ENCODE peak calls at places on chromosomes 11 and 22, in eight cellular contexts. Y is thyroid gland, Q is IMR-90, S is tibial nerve, L is A549, W is upper lobe of left lung, H is transverse colon, U is ovary. N is an unnamed sample.

GRCh38 chr11:112965601-112966125 is 4.4 kb downstream of the NCAM1 start:
- DNase-seq in W (no peak), H (no peak), U (no peak), Q (no peak), Y (no peak), L (no peak), S (no peak), N (no peak)

GRCh38 chr11:67656278-67656922 is 5.9 kb upstream of the ACY3 start:
- DNase-seq in U (no peak), L (peak), Q (peak), H (no peak), Y (no peak), W (no peak), S (no peak), N (no peak)

GRCh38 chr11:18669629-18670162 is 28.9 kb upstream of the TMEM86A start:
- DNase-seq in Y (no peak), U (no peak), H (no peak), S (no peak), Q (no peak), W (no peak), L (no peak), N (no peak)

GRCh38 chr11:75014129-75014528 is 25.4 kb downstream of the NEU3 start:
- DNase-seq in S (no peak), U (no peak), Y (no peak), W (no peak), H (no peak), L (peak), Q (peak), N (peak)

GRCh38 chr11:130180491-130180890 is 20.9 kb downstream of the ST14 start:
- DNase-seq in W (no peak), U (no peak), H (no peak), L (no peak), Y (peak), S (no peak), Q (peak), N (no peak)

GRCh38 chr22:30423296-30423958 is 2.1 kb upstream of the MTFP1 start:
- DNase-seq in S (no peak), L (peak), Q (no peak), U (no peak), Y (no peak), W (peak), H (peak), N (no peak)

GRCh38 chr11:106278391-106278790 is 200.9 kb downstream of the AASDHPPT start:
- DNase-seq in Y (no peak), L (no peak), S (no peak), H (no peak), Q (no peak), U (no peak), W (no peak), N (no peak)

GRCh38 chr11:128900468-128900867 is 9.3 kb downstream of the KCNJ5 start:
- DNase-seq in H (no peak), Y (no peak), U (no peak), Q (no peak), L (no peak), S (no peak), W (no peak), N (no peak)

GRCh38 chr11:4539603-4540219 is 5.3 kb upstream of the OR52M1 start:
- DNase-seq in L (peak), S (peak), Q (peak), U (peak), H (peak), W (no peak), Y (peak), N (no peak)

GRCh38 chr11:76664578-76665061 is 5.9 kb downstream of the LRRC32 start:
- DNase-seq in S (no peak), Q (no peak), U (no peak), Y (no peak), H (peak), L (no peak), W (no peak), N (no peak)

GRCh38 chr11:128497057-128497957 is 90.1 kb downstream of the ETS1 start:
- DNase-seq in S (no peak), H (no peak), L (peak), Q (peak), U (peak), W (no peak), Y (peak), N (peak)

GRCh38 chr22:19115628-19116027 is 6.6 kb downstream of the DGCR2 start:
- DNase-seq in S (no peak), H (no peak), W (no peak), L (no peak), Y (no peak), U (no peak), Q (no peak), N (no peak)

GRCh38 chr11:116695657-116696254 is 77.0 kb downstream of the BUD13 start:
- DNase-seq in H (no peak), U (no peak), Y (no peak), S (no peak), Q (no peak), W (no peak), L (no peak), N (no peak)

GRCh38 chr22:49197986-49198704 is 629.5 kb downstream of the BRD1 start:
- DNase-seq in L (no peak), S (no peak), Y (no peak), W (no peak), Q (no peak), U (no peak), H (no peak), N (no peak)

GRCh38 chr11:1890856-1891830 is 552 bp downstream of the PRR33 start:
- DNase-seq in H (no peak), U (no peak), Y (no peak), L (no peak), Q (no peak), W (peak), S (no peak), N (peak)

GRCh38 chr22:39819429-39819828 is 74.1 kb downstream of the ENTHD1 start:
- DNase-seq in Y (no peak), Q (no peak), S (no peak), L (no peak), W (no peak), H (no peak), U (no peak), N (no peak)

GRCh38 chr11:81869337-81870065 is 864.2 kb downstream of the FAM181B start:
- DNase-seq in U (no peak), W (no peak), Q (no peak), H (peak), S (no peak), L (no peak), Y (peak), N (no peak)

GRCh38 chr11:103031834-103032233 is 60.1 kb downstream of the DCUN1D5 start:
- DNase-seq in Y (no peak), L (no peak), U (no peak), H (no peak), Q (peak), W (no peak), S (no peak), N (no peak)

GRCh38 chr11:17760102-17761029 is 25.8 kb downstream of the KCNC1 start:
- DNase-seq in S (no peak), U (no peak), H (peak), Y (peak), L (peak), W (no peak), Q (peak), N (no peak)

GRCh38 chr11:61334434-61335354 is 1.7 kb downstream of the TKFC start:
- DNase-seq in S (no peak), Y (no peak), H (no peak), Q (peak), L (no peak), U (peak), W (no peak), N (no peak)
- TF ChIP-seq POLR2A in S (no peak), Y (no peak), H (no peak), Q (no peak), L (no peak), U (no peak), W (no peak), N (no peak)

GRCh38 chr22:46737105-46737975 is 712 bp downstream of the CERK start:
- DNase-seq in Y (peak), U (peak), W (no peak), H (peak), S (no peak), L (no peak), Q (peak), N (no peak)

GRCh38 chr22:46740910-46741785 is 3.1 kb upstream of the CERK start:
- DNase-seq in H (no peak), U (no peak), W (peak), Y (no peak), S (no peak), L (no peak), Q (no peak), N (peak)

GRCh38 chr22:46737976-46738641 is at the start of gene CERK:
- DNase-seq in H (peak), L (peak), Q (peak), W (peak), U (peak), S (peak), Y (peak), N (peak)

GRCh38 chr22:46738642-46738960 is 549 bp upstream of the CERK start:
- DNase-seq in W (no peak), Q (no peak), L (no peak), H (no peak), Y (no peak), S (no peak), U (no peak), N (no peak)

GRCh38 chr22:46738961-46739870 is 1.2 kb upstream of the CERK start:
- DNase-seq in Y (peak), L (peak), Q (peak), H (peak), U (peak), S (no peak), W (peak), N (peak)
- TF ChIP-seq POLR2A in Y (no peak), L (no peak), Q (no peak), H (peak), U (no peak), S (no peak), W (no peak), N (peak)

DNA sequence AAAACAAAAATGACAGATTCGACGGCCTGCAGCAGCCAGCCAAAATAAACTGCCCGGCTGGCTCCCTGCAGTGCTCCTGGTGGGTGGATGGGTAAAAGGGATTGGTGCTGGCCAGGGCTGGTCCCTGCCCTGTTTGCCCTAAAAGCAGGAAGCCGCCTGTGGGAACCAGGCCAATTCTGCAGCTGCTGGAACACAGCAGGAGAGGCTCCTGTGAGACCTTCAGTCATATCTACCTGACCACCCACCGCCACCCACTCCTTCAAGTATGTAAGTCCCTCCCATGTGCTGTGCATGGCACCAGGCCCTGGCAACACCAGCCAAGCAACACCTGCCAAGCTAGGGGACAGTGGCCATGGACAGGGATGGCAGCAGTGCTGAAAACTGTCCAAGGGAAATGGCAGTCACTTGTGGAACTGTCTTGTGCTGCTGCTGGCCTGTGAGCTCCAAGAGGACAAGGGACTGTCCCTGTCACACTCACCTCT is 48.7 kb upstream of the ARFGAP3 start:
- DNase-seq in U (peak), L (no peak), Q (no peak), S (no peak), Y (peak), W (no peak), H (peak), N (peak)
- TF ChIP-seq POLR2A in U (no peak), L (no peak), Q (no peak), S (no peak), Y (no peak), W (no peak), H (no peak), N (no peak)

GRCh38 chr11:531826-532511 is 3.4 kb downstream of the HRAS start:
- DNase-seq in W (no peak), S (no peak), Y (no peak), H (no peak), L (no peak), U (no peak), Q (no peak), N (no peak)

GRCh38 chr11:528815-529728 is 6.3 kb downstream of the HRAS start:
- DNase-seq in Q (no peak), L (no peak), U (no peak), Y (no peak), S (no peak), W (no peak), H (no peak), N (peak)

GRCh38 chr11:530960-531825 is 4.2 kb downstream of the HRAS start:
- DNase-seq in Q (no peak), W (peak), L (no peak), Y (no peak), S (no peak), H (no peak), U (no peak), N (no peak)

GRCh38 chr11:528166-528814 is 7.1 kb downstream of the HRAS start:
- DNase-seq in S (no peak), Y (no peak), W (peak), U (no peak), L (no peak), Q (no peak), H (no peak), N (no peak)

GRCh38 chr11:529740-530411 is 5.5 kb downstream of the HRAS start:
- DNase-seq in H (no peak), L (no peak), W (peak), Y (no peak), S (no peak), Q (no peak), U (no peak), N (no peak)
- TF ChIP-seq POLR2A in H (no peak), L (no peak), W (no peak), Y (no peak), S (no peak), Q (no peak), U (no peak), N (no peak)

GRCh38 chr11:46942172-46942571 is 5.6 kb downstream of the CSTPP1 start:
- DNase-seq in Y (no peak), W (no peak), Q (no peak), U (no peak), H (peak), L (no peak), S (no peak), N (no peak)

DNA sequence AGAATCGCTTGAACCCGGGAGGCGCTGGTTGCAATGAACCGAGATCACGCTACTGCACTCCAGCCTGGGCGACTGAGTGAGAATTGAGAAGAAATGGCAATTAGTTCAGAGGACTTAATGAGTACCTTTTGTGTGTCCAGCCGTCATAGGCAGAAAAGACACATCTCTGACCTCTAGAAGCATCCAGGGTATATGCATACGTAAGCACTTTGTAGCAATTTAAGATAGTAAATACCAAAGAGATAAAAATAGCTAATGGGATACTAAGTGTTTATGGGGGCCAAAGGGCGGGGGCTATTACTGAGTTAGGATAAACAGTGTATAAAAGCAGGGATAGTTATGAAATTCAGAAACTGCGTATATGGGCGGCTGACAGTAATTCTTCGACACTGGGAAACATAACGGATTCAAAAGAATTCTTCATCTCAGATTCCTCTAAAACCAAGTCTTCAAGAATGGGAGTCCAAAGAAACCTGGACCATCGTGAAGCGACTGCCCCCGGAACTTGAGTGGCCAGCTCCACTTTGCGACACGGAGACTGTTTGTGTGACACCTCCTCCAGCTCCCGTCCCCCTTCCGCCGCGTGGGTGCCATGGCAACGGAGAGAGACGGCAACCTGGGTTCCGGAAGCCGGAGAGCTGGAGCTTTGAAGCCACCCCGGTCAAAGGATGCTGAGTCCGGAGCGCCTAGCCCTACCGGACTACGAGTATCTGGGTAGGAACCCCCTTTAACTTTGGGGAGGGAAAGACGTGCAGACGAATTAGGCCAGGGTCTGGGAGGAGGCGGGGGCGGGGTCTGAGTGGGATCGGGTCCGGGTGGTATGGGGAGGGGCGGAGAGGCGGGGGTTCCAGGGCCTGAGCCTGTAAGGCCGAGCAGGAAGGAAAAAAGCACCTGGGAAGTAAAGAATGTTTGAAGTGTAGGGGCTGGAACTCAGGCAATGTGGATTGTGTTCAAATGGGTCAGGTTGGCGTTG is at the start of gene CSTPP1:
- DNase-seq in L (peak), Q (peak), W (peak), H (peak), S (peak), Y (peak), U (peak), N (peak)
- TF ChIP-seq POLR2A in L (no peak), Q (no peak), W (no peak), H (no peak), S (no peak), Y (no peak), U (no peak), N (no peak)

GRCh38 chr11:45211732-45212131 is 65.3 kb downstream of the PRDM11 start:
- DNase-seq in Y (no peak), L (no peak), U (no peak), W (no peak), S (no peak), Q (no peak), H (no peak), N (no peak)
- TF ChIP-seq POLR2A in Y (no peak), L (no peak), U (no peak), W (no peak), S (no peak), Q (no peak), H (no peak), N (no peak)

GRCh38 chr11:9363954-9364912 is 20.2 kb upstream of the IPO7 start:
- DNase-seq in L (peak), U (peak), Y (peak), Q (peak), S (peak), H (peak), W (peak), N (peak)
- TF ChIP-seq POLR2A in L (peak), U (peak), Y (no peak), Q (peak), S (peak), H (peak), W (peak), N (peak)

GRCh38 chr22:41619979-41620645 is 731 bp downstream of the DESI1 start:
- DNase-seq in H (peak), Q (no peak), Y (peak), W (peak), L (no peak), S (no peak), U (peak), N (peak)
- TF ChIP-seq POLR2A in H (no peak), Q (no peak), Y (no peak), W (no peak), L (no peak), S (no peak), U (no peak), N (no peak)

N was measured in gastrocnemius medialis.